ENCODE peak calls at places on chromosome 4, in four cellular contexts. L, D, H and P are unnamed samples.

GRCh38 chr4:86818845-86819244 is 30.3 kb downstream of the SLC10A6 start:
- DNase-seq in L (no peak), D (no peak), H (no peak), P (no peak)

GRCh38 chr4:128868758-128869157 is 59.3 kb downstream of the JADE1 start:
- DNase-seq in L (no peak), D (no peak), H (peak; percentile 28), P (no peak)

GRCh38 chr4:20431422-20432014 is 179.8 kb downstream of the SLIT2 start:
- DNase-seq in L (no peak), D (no peak), H (no peak), P (no peak)

GRCh38 chr4:91089194-91089593 is 962.0 kb downstream of the CCSER1 start:
- DNase-seq in L (no peak), D (no peak), H (no peak), P (no peak)

GRCh38 chr4:173370130-173370476 is 651 bp upstream of the SAP30 start:
- DNase-seq in L (no peak), D (peak; percentile 31), H (peak; percentile 52), P (no peak)

GRCh38 chr4:181604546-181604945 is 638.7 kb upstream of the TENM3 start:
- DNase-seq in L (no peak), D (no peak), H (no peak), P (peak; percentile 54)

GRCh38 chr4:100977746-100978397 is 369.5 kb downstream of the PPP3CA start:
- DNase-seq in L (no peak), D (peak; percentile 15), H (no peak), P (no peak)

GRCh38 chr4:128715616-128716015 is 93.9 kb upstream of the JADE1 start:
- DNase-seq in L (no peak), D (no peak), H (no peak), P (no peak)

GRCh38 chr4:7475207-7475606 is 40.5 kb upstream of the PSAPL1 start:
- DNase-seq in L (no peak), D (no peak), H (no peak), P (no peak)

GRCh38 chr4:147480891-147481576 is at the start of gene EDNRA:
- DNase-seq in L (no peak), D (peak; percentile 84), H (peak; percentile 66), P (no peak)

GRCh38 chr4:139606600-139607301 is 50.7 kb upstream of the SETD7 start:
- DNase-seq in L (no peak), D (no peak), H (no peak), P (no peak)

GRCh38 chr4:169089004-169089403 is 78.9 kb upstream of the CBR4 start:
- DNase-seq in L (no peak), D (no peak), H (no peak), P (peak; percentile 46)

GRCh38 chr4:6848717-6849305 is 60.8 kb upstream of the TBC1D14 start:
- DNase-seq in L (no peak), D (no peak), H (no peak), P (no peak)

GRCh38 chr4:10666616-10667015 is 18.0 kb downstream of the CLNK start:
- DNase-seq in L (no peak), D (no peak), H (no peak), P (no peak)

GRCh38 chr4:72063726-72064125 is 31.9 kb downstream of the NPFFR2 start:
- DNase-seq in L (no peak), D (no peak), H (no peak), P (no peak)

GRCh38 chr4:28505064-28505463 is 1644.4 kb downstream of the STIM2 start:
- DNase-seq in L (no peak), D (no peak), H (no peak), P (no peak)

GRCh38 chr4:166435449-166435848 is 562.4 kb downstream of the TLL1 start:
- DNase-seq in L (no peak), D (no peak), H (no peak), P (no peak)

GRCh38 chr4:185847352-185848078 is 35.5 kb upstream of the SORBS2 start:
- DNase-seq in L (no peak), D (peak; percentile 53), H (no peak), P (no peak)

GRCh38 chr4:184168406-184169019 is 49.2 kb downstream of the ENPP6 start:
- DNase-seq in L (peak; percentile 22), D (peak; percentile 93), H (peak; percentile 92), P (peak; percentile 58)
- TF ChIP-seq JUND in L (no peak), D (no peak), H (no peak), P (no peak)

GRCh38 chr4:183932576-183932975 is 27.5 kb downstream of the STOX2 start:
- DNase-seq in L (no peak), D (no peak), H (no peak), P (no peak)
- TF ChIP-seq JUND in L (no peak), D (no peak), H (no peak), P (no peak)

DNA sequence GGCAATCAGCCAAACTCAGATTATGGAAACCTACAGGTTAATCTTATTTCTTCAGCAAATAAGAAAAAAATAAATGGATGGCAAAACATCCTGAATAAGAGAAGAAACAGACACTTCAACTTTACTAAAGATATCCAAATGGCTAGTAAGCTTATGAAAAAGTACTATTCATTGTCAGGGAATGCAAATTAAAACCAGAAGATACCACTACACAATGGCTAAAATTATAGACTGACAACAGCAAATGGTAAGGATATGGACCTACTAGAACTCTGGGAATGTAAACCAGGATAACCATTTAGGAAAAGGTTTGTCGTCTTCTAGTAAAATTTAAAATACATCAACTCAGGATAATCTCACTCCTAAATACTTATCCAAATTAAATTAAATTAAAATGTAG is 24.3 kb downstream of the GRSF1 start:
- DNase-seq in L (no peak), D (no peak), H (no peak), P (no peak)
- TF ChIP-seq JUND in L (no peak), D (no peak), H (no peak), P (no peak)

GRCh38 chr4:79869597-79870336 is 203.3 kb downstream of the ANTXR2 start:
- DNase-seq in L (no peak), D (no peak), H (no peak), P (no peak)

GRCh38 chr4:79865253-79865652 is 207.8 kb downstream of the ANTXR2 start:
- DNase-seq in L (no peak), D (no peak), H (no peak), P (no peak)

GRCh38 chr4:79862842-79863241 is 210.2 kb downstream of the ANTXR2 start:
- DNase-seq in L (no peak), D (no peak), H (no peak), P (no peak)

GRCh38 chr4:79863333-79863732 is 209.7 kb downstream of the ANTXR2 start:
- DNase-seq in L (no peak), D (no peak), H (no peak), P (no peak)

GRCh38 chr4:79864470-79865190 is 208.4 kb downstream of the ANTXR2 start:
- DNase-seq in L (no peak), D (no peak), H (no peak), P (no peak)
- TF ChIP-seq JUND in L (no peak), D (no peak), H (no peak), P (no peak)

GRCh38 chr4:154425514-154425913 is 66.1 kb downstream of the DCHS2 start:
- DNase-seq in L (no peak), D (no peak), H (no peak), P (no peak)

GRCh38 chr4:154422152-154422551 is 69.4 kb downstream of the DCHS2 start:
- DNase-seq in L (no peak), D (no peak), H (no peak), P (no peak)

GRCh38 chr4:154424810-154425484 is 66.7 kb downstream of the DCHS2 start:
- DNase-seq in L (no peak), D (no peak), H (no peak), P (no peak)

GRCh38 chr4:154421618-154422017 is 70.0 kb downstream of the DCHS2 start:
- DNase-seq in L (no peak), D (no peak), H (no peak), P (no peak)

GRCh38 chr4:154427149-154427548 is 64.5 kb downstream of the DCHS2 start:
- DNase-seq in L (no peak), D (no peak), H (no peak), P (no peak)
- TF ChIP-seq JUND in L (no peak), D (no peak), H (no peak), P (no peak)

GRCh38 chr4:165324203-165324917 is 3.1 kb upstream of the MSMO1 start:
- DNase-seq in L (no peak), D (no peak), H (no peak), P (no peak)
- TF ChIP-seq JUND in L (no peak), D (no peak), H (no peak), P (no peak)

DNA sequence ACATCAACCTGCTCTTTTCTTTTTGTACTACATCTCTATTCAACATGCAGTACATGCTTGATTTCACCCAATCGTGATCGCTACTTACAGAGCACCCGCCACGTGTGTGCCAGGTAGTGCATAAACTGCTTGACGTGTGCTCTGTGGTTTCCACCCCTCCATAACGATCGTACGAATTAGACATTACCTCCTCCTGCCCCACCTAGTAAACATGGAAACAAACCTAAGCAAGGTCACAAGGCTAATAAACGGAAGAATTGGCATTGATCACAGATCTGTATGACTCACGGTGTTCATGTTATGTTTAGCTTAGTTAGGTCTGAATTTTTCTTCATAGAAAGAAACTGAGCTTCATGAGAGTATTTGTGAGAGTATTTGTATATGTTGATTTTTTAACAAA is 64.1 kb downstream of the STX18 start:
- DNase-seq in L (no peak), D (no peak), H (no peak), P (no peak)
- TF ChIP-seq JUND in L (no peak), D (no peak), H (no peak), P (no peak)

DNA sequence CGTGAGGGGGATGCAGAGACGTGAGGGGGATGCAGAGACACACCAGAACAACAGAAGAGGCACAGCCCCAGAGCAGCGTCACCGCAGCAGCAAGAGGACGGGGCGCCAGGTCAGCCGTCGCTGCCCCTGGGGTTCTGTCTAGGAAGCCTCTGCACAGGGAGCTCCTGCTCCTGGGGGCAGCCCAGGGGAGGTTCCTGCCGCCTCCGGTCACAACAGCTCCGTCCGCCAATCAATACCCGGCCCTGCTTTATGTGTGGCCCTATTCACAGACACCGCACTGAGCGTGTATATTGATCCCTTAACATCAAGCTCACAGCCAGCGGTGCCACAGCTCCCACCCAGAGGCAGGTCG is 69.6 kb downstream of the FAM53A start:
- DNase-seq in L (no peak), D (no peak), H (no peak), P (no peak)
- TF ChIP-seq JUND in L (no peak), D (no peak), H (no peak), P (no peak)